ENCODE peak calls at places on chromosomes 2 and 18, in five cellular contexts. One of them, this sample, is unnamed.

GRCh38 chr18:59141294-59142068 is 1.8 kb downstream of the SEC11C start:
- DNase-seq in HL-60: no peak
- DNase-seq in GM03348: no peak
- DNase-seq in T-helper 2 cell: no peak
- DNase-seq in activated T-helper 1 cell treated with anti-CD3 and anti-CD28 coated beads, Interleukin-2, amount 50 U/mL, for 16 hours: no peak
- DNase-seq in this sample: peak; percentile 59

GRCh38 chr2:74556159-74556558 is 1.6 kb downstream of the DOK1 start:
- DNase-seq in GM03348: no peak
- DNase-seq in activated T-helper 1 cell treated with anti-CD3 and anti-CD28 coated beads, Interleukin-2, amount 50 U/mL, for 16 hours: no peak
- DNase-seq in HL-60: no peak
- DNase-seq in T-helper 2 cell: no peak
- DNase-seq in this sample: no peak

GRCh38 chr2:85577063-85577385 is 362 bp upstream of the VAMP8 start:
- DNase-seq in GM03348: no peak
- DNase-seq in T-helper 2 cell: no peak
- DNase-seq in activated T-helper 1 cell treated with anti-CD3 and anti-CD28 coated beads, Interleukin-2, amount 50 U/mL, for 16 hours: no peak
- DNase-seq in HL-60: no peak
- DNase-seq in this sample: no peak

GRCh38 chr2:86331391-86331790 is 6.0 kb downstream of the REEP1 start:
- DNase-seq in T-helper 2 cell: no peak
- DNase-seq in GM03348: no peak
- DNase-seq in activated T-helper 1 cell treated with anti-CD3 and anti-CD28 coated beads, Interleukin-2, amount 50 U/mL, for 16 hours: no peak
- DNase-seq in HL-60: no peak
- DNase-seq in this sample: no peak

GRCh38 chr18:73381361-73382031 is 513.7 kb upstream of the NETO1 start:
- DNase-seq in GM03348: no peak
- DNase-seq in activated T-helper 1 cell treated with anti-CD3 and anti-CD28 coated beads, Interleukin-2, amount 50 U/mL, for 16 hours: no peak
- DNase-seq in HL-60: no peak
- DNase-seq in T-helper 2 cell: no peak
- DNase-seq in this sample: no peak

GRCh38 chr2:8002765-8003393 is 679.0 kb upstream of the ID2 start:
- DNase-seq in GM03348: no peak
- DNase-seq in activated T-helper 1 cell treated with anti-CD3 and anti-CD28 coated beads, Interleukin-2, amount 50 U/mL, for 16 hours: no peak
- DNase-seq in HL-60: no peak
- DNase-seq in T-helper 2 cell: no peak
- DNase-seq in this sample: no peak

GRCh38 chr18:48909721-48910120 is 41.0 kb downstream of the SMAD7 start:
- DNase-seq in GM03348: no peak
- DNase-seq in activated T-helper 1 cell treated with anti-CD3 and anti-CD28 coated beads, Interleukin-2, amount 50 U/mL, for 16 hours: no peak
- DNase-seq in HL-60: no peak
- DNase-seq in T-helper 2 cell: no peak
- DNase-seq in this sample: no peak

GRCh38 chr2:134625311-134625710 is 93.5 kb downstream of the TMEM163 start:
- DNase-seq in HL-60: no peak
- DNase-seq in activated T-helper 1 cell treated with anti-CD3 and anti-CD28 coated beads, Interleukin-2, amount 50 U/mL, for 16 hours: no peak
- DNase-seq in GM03348: no peak
- DNase-seq in T-helper 2 cell: no peak
- DNase-seq in this sample: no peak

GRCh38 chr18:5759169-5759568 is 136.2 kb downstream of the TMEM200C start:
- DNase-seq in T-helper 2 cell: no peak
- DNase-seq in HL-60: no peak
- DNase-seq in GM03348: no peak
- DNase-seq in activated T-helper 1 cell treated with anti-CD3 and anti-CD28 coated beads, Interleukin-2, amount 50 U/mL, for 16 hours: no peak
- DNase-seq in this sample: peak; percentile 69

GRCh38 chr2:85243101-85244072 is 84.4 kb downstream of the TGOLN2 start:
- DNase-seq in HL-60: no peak
- DNase-seq in activated T-helper 1 cell treated with anti-CD3 and anti-CD28 coated beads, Interleukin-2, amount 50 U/mL, for 16 hours: no peak
- DNase-seq in GM03348: no peak
- DNase-seq in T-helper 2 cell: no peak
- DNase-seq in this sample: no peak

GRCh38 chr2:220075835-220076234 is 448.4 kb downstream of the SLC4A3 start:
- DNase-seq in GM03348: no peak
- DNase-seq in T-helper 2 cell: no peak
- DNase-seq in activated T-helper 1 cell treated with anti-CD3 and anti-CD28 coated beads, Interleukin-2, amount 50 U/mL, for 16 hours: no peak
- DNase-seq in HL-60: no peak
- DNase-seq in this sample: no peak

GRCh38 chr2:235390816-235391194 is 103.0 kb upstream of the AGAP1 start:
- DNase-seq in activated T-helper 1 cell treated with anti-CD3 and anti-CD28 coated beads, Interleukin-2, amount 50 U/mL, for 16 hours: no peak
- DNase-seq in HL-60: no peak
- DNase-seq in T-helper 2 cell: no peak
- DNase-seq in GM03348: no peak
- DNase-seq in this sample: no peak

GRCh38 chr2:208192611-208193248 is 2.9 kb upstream of the C2orf80 start:
- DNase-seq in HL-60: no peak
- DNase-seq in T-helper 2 cell: no peak
- DNase-seq in GM03348: no peak
- DNase-seq in activated T-helper 1 cell treated with anti-CD3 and anti-CD28 coated beads, Interleukin-2, amount 50 U/mL, for 16 hours: no peak
- DNase-seq in this sample: no peak

GRCh38 chr2:190791983-190792575 is 88.5 kb upstream of the GLS start:
- DNase-seq in activated T-helper 1 cell treated with anti-CD3 and anti-CD28 coated beads, Interleukin-2, amount 50 U/mL, for 16 hours: no peak
- DNase-seq in HL-60: no peak
- DNase-seq in GM03348: no peak
- DNase-seq in T-helper 2 cell: no peak
- DNase-seq in this sample: no peak

GRCh38 chr2:38505779-38506178 is 96.9 kb downstream of the HNRNPLL start:
- DNase-seq in T-helper 2 cell: no peak
- DNase-seq in HL-60: no peak
- DNase-seq in GM03348: peak; percentile 85
- DNase-seq in activated T-helper 1 cell treated with anti-CD3 and anti-CD28 coated beads, Interleukin-2, amount 50 U/mL, for 16 hours: no peak
- DNase-seq in this sample: no peak

GRCh38 chr2:26483501-26483900 is 5.6 kb upstream of the OTOF start:
- DNase-seq in activated T-helper 1 cell treated with anti-CD3 and anti-CD28 coated beads, Interleukin-2, amount 50 U/mL, for 16 hours: no peak
- DNase-seq in T-helper 2 cell: no peak
- DNase-seq in HL-60: no peak
- DNase-seq in GM03348: no peak
- DNase-seq in this sample: no peak

GRCh38 chr2:144511945-144512344 is 8.0 kb downstream of the ZEB2 start:
- DNase-seq in GM03348: no peak
- DNase-seq in activated T-helper 1 cell treated with anti-CD3 and anti-CD28 coated beads, Interleukin-2, amount 50 U/mL, for 16 hours: no peak
- DNase-seq in T-helper 2 cell: no peak
- DNase-seq in HL-60: no peak
- DNase-seq in this sample: no peak

GRCh38 chr18:58391932-58392331 is 237.0 kb downstream of the ALPK2 start:
- DNase-seq in T-helper 2 cell: no peak
- DNase-seq in activated T-helper 1 cell treated with anti-CD3 and anti-CD28 coated beads, Interleukin-2, amount 50 U/mL, for 16 hours: no peak
- DNase-seq in HL-60: no peak
- DNase-seq in GM03348: no peak
- DNase-seq in this sample: no peak

GRCh38 chr2:99675110-99675661 is 185.4 kb upstream of the REV1 start:
- DNase-seq in activated T-helper 1 cell treated with anti-CD3 and anti-CD28 coated beads, Interleukin-2, amount 50 U/mL, for 16 hours: no peak
- DNase-seq in T-helper 2 cell: no peak
- DNase-seq in HL-60: no peak
- DNase-seq in GM03348: no peak
- DNase-seq in this sample: no peak

GRCh38 chr2:233973786-233974185 is 56.6 kb downstream of the TRPM8 start:
- DNase-seq in activated T-helper 1 cell treated with anti-CD3 and anti-CD28 coated beads, Interleukin-2, amount 50 U/mL, for 16 hours: no peak
- DNase-seq in T-helper 2 cell: no peak
- DNase-seq in HL-60: no peak
- DNase-seq in GM03348: no peak
- DNase-seq in this sample: no peak

GRCh38 chr2:235414422-235414821 is 79.4 kb upstream of the AGAP1 start:
- DNase-seq in GM03348: no peak
- DNase-seq in HL-60: no peak
- DNase-seq in T-helper 2 cell: no peak
- DNase-seq in activated T-helper 1 cell treated with anti-CD3 and anti-CD28 coated beads, Interleukin-2, amount 50 U/mL, for 16 hours: no peak
- DNase-seq in this sample: peak; percentile 81

This sample was measured in DMS79.